ENCODE peak calls at places on chromosomes 2 and 18, in five cellular contexts. U is amniotic stem cell, Q is D341Med, A is HT1080, O is foreskin keratinocyte. L is an unnamed sample.

GRCh38 chr2:11292464-11293255 is 51.8 kb downstream of the ROCK2 start:
- DNase-seq in Q (no peak), A (peak), U (no peak), O (peak), L (no peak)

GRCh38 chr2:46460241-46460921 is 19.0 kb upstream of the TMEM247 start:
- DNase-seq in U (no peak), Q (no peak), O (no peak), A (no peak), L (no peak)

GRCh38 chr2:188786368-188786781 is 187.8 kb upstream of the COL3A1 start:
- DNase-seq in O (peak), A (peak), U (no peak), Q (no peak), L (no peak)

GRCh38 chr2:9752441-9753275 is 90.6 kb upstream of the TAF1B start:
- DNase-seq in U (no peak), O (peak), Q (no peak), A (peak), L (no peak)

GRCh38 chr2:132588576-132588975 is 81.4 kb downstream of the LYPD1 start:
- DNase-seq in O (no peak), Q (no peak), A (no peak), U (no peak), L (no peak)

GRCh38 chr2:64998658-64999061 is 9.5 kb downstream of the SLC1A4 start:
- DNase-seq in O (no peak), A (peak), U (no peak), Q (no peak), L (peak)

GRCh38 chr2:233384811-233385488 is 30.7 kb downstream of the DGKD start:
- DNase-seq in U (no peak), O (peak), A (no peak), Q (no peak), L (no peak)

GRCh38 chr2:112821682-112822081 is 14.9 kb downstream of the IL1B start:
- DNase-seq in Q (no peak), U (no peak), O (no peak), A (no peak), L (no peak)

GRCh38 chr2:19677825-19678518 is 223.8 kb downstream of the TTC32 start:
- DNase-seq in O (no peak), A (no peak), U (no peak), Q (no peak), L (no peak)

GRCh38 chr18:79393626-79394401 is 1.9 kb upstream of the NFATC1 start:
- DNase-seq in U (peak), O (peak), A (peak), Q (peak), L (no peak)

GRCh38 chr2:3461781-3462492 is 57.4 kb downstream of the ADI1 start:
- DNase-seq in U (peak), A (no peak), O (peak), Q (no peak), L (no peak)